ENCODE peak calls at places on chromosomes 6 and 20, in five cellular contexts. Q, I, U, R and X are unnamed samples.

GRCh38 chr20:31977080-31977479 is 9.1 kb downstream of the XKR7 start:
- DNase-seq in R (no peak), I (no peak), U (no peak), Q (no peak), X (no peak)

GRCh38 chr6:15152720-15153119 is 93.1 kb upstream of the JARID2 start:
- DNase-seq in U (peak), R (no peak), I (no peak), Q (no peak), X (no peak)

GRCh38 chr6:107103082-107103481 is 12.2 kb downstream of the BEND3 start:
- DNase-seq in I (no peak), Q (no peak), R (no peak), U (no peak), X (no peak)

GRCh38 chr20:48919882-48920526 is 1.5 kb upstream of the ARFGEF2 start:
- DNase-seq in I (no peak), Q (no peak), R (no peak), U (no peak), X (no peak)

GRCh38 chr20:37426106-37426505 is 80.2 kb downstream of the SRC start:
- DNase-seq in R (no peak), Q (no peak), U (no peak), I (no peak), X (no peak)

GRCh38 chr6:159919011-159919511 is 28.3 kb downstream of the MAS1 start:
- DNase-seq in I (peak), R (no peak), U (peak), Q (no peak), X (no peak)

GRCh38 chr6:69027861-69028260 is 392.8 kb downstream of the ADGRB3 start:
- DNase-seq in U (no peak), R (no peak), Q (no peak), I (no peak), X (no peak)

GRCh38 chr6:168537485-168537884 is 96.5 kb downstream of the SMOC2 start:
- DNase-seq in I (no peak), R (no peak), U (no peak), Q (no peak), X (no peak)

GRCh38 chr6:11207199-11207968 is 25.1 kb downstream of the NEDD9 start:
- DNase-seq in Q (no peak), I (peak), U (peak), R (peak), X (no peak)

GRCh38 chr6:99119109-99120031 is 171.6 kb upstream of the FBXL4 start:
- DNase-seq in Q (no peak), R (no peak), I (peak), U (peak), X (peak)

GRCh38 chr20:63830821-63831593 is at the start of gene ZBTB46:
- DNase-seq in U (no peak), R (no peak), I (no peak), Q (peak), X (peak)

GRCh38 chr6:143595256-143596036 is 82.3 kb upstream of the PHACTR2 start:
- DNase-seq in U (no peak), R (no peak), I (no peak), Q (no peak), X (no peak)

GRCh38 chr6:35055906-35056305 is 85.2 kb downstream of the TCP11 start:
- DNase-seq in I (no peak), R (no peak), Q (no peak), U (peak), X (no peak)

GRCh38 chr6:389622-390021 is 1.9 kb upstream of the IRF4 start:
- DNase-seq in R (no peak), U (peak), Q (no peak), I (no peak), X (no peak)

GRCh38 chr6:145814035-145814500 is 527 bp downstream of the FBXO30 start:
- DNase-seq in I (peak), R (no peak), U (peak), Q (peak), X (no peak)

GRCh38 chr6:154555075-154555677 is 44.7 kb upstream of the CNKSR3 start:
- DNase-seq in I (peak), R (no peak), U (no peak), Q (peak), X (no peak)

GRCh38 chr6:75217203-75217602 is 11.3 kb upstream of the COL12A1 start:
- DNase-seq in R (no peak), U (peak), I (peak), Q (no peak), X (no peak)

GRCh38 chr20:63882257-63883208 is 12.4 kb upstream of the DNAJC5 start:
- DNase-seq in R (no peak), Q (no peak), U (no peak), I (no peak), X (no peak)

GRCh38 chr6:22556298-22556697 is 13.1 kb upstream of the HDGFL1 start:
- DNase-seq in Q (no peak), I (no peak), R (no peak), U (no peak), X (no peak)

GRCh38 chr6:151413372-151414145 is 22.2 kb upstream of the ZBTB2 start:
- DNase-seq in U (no peak), Q (no peak), I (no peak), R (no peak), X (no peak)

GRCh38 chr6:32149577-32149845 is 2.2 kb downstream of the PRRT1 start:
- DNase-seq in I (no peak), Q (no peak), U (no peak), R (no peak), X (no peak)

GRCh38 chr6:32149932-32150920 is 1.5 kb downstream of the PRRT1 start:
- DNase-seq in I (no peak), R (no peak), Q (no peak), U (no peak), X (no peak)

GRCh38 chr6:32147401-32148132 is 4.2 kb downstream of the PRRT1 start:
- DNase-seq in Q (no peak), I (no peak), U (no peak), R (no peak), X (no peak)

GRCh38 chr6:32148289-32148688 is 3.5 kb downstream of the PRRT1 start:
- DNase-seq in U (no peak), I (no peak), Q (no peak), R (no peak), X (no peak)

GRCh38 chr6:32148722-32149576 is 2.8 kb downstream of the PRRT1 start:
- DNase-seq in Q (peak), U (no peak), I (peak), R (peak), X (peak)
- TF ChIP-seq CTCF in Q (no peak), U (no peak), I (peak), R (no peak), X (no peak)

GRCh38 chr6:30942338-30943060 is 1.7 kb downstream of the MUCL3 start:
- DNase-seq in I (peak), U (peak), Q (peak), R (peak), X (peak)
- TF ChIP-seq CTCF in I (peak), U (peak), Q (no peak), R (peak), X (no peak)

GRCh38 chr6:73262701-73263569 is at the start of gene KHDC1:
- DNase-seq in R (no peak), U (peak), I (peak), Q (peak), X (peak)
- TF ChIP-seq CTCF in R (no peak), U (no peak), I (no peak), Q (no peak), X (no peak)

GRCh38 chr20:51309128-51309527 is 233.4 kb downstream of the NFATC2 start:
- DNase-seq in Q (no peak), U (no peak), I (no peak), R (no peak), X (no peak)
- TF ChIP-seq CTCF in Q (no peak), U (no peak), I (no peak), R (no peak), X (no peak)

GRCh38 chr6:40587240-40588069 is at the start of gene LRFN2:
- DNase-seq in I (peak), R (peak), Q (peak), U (peak), X (peak)
- TF ChIP-seq CTCF in I (peak), R (peak), Q (peak), U (no peak), X (peak)

DNA sequence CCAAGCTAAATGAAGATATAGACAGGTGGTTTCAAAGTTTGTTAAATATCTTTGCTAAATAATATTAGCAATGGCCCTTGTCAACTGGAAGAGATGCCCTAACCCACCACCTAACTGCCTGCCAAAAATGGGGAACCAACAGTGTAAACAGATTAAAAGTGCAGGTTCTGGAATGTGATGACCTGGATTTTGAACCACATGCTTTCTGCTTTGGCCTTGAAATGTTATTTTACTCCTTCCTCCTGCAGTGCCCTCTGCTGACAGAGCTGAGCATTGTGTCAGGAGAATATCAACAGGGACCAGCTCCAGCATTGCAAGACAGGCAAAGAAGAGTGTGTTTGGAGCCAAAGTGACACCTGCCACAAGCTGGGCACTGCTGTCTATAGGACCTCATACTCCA is 226.6 kb downstream of the MYLK4 start:
- DNase-seq in U (no peak), I (no peak), R (no peak), Q (no peak), X (peak)
- TF ChIP-seq CTCF in U (peak), I (peak), R (no peak), Q (no peak), X (no peak)

DNA sequence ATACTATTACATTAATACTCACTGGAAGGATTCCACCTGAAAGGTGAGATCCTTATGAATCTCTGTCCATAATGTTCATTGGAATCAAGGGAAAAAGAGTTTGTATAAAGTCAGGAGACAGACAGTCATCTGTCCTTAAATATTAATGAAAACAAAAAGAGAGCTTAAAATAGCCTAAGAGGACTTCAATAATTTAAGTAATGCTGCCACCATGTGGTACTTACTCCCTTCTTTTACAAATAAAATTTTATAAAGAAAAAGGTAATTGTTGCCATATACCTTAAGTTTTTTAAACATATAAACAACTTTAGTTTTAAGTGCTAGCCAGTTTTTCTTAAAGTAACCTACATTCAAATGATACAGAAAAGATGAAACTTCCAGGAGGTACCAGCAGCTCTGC is 5.1 kb downstream of the BLOC1S5 start:
- DNase-seq in I (peak), U (peak), Q (no peak), R (no peak), X (no peak)
- TF ChIP-seq CTCF in I (peak), U (peak), Q (no peak), R (no peak), X (no peak)